ENCODE peak calls at places on chromosomes 5 and 9, in six cellular contexts. F, C, P, T, R and Z are unnamed samples.

GRCh38 chr9:112570731-112571167 is 84.1 kb downstream of the KIAA1958 start:
- DNase-seq in R (no peak), F (no peak), T (no peak), C (no peak), P (no peak), Z (peak)

GRCh38 chr5:176648467-176649194 is 1.3 kb downstream of the TSPAN17 start:
- DNase-seq in T (no peak), F (no peak), C (no peak), P (no peak), R (no peak), Z (no peak)

GRCh38 chr5:87951661-87952060 is 317.0 kb downstream of the TMEM161B start:
- DNase-seq in R (no peak), C (no peak), F (no peak), P (no peak), T (no peak), Z (no peak)

GRCh38 chr5:58582411-58583393 is at the start of gene RAB3C:
- DNase-seq in R (peak), P (peak), T (peak), C (peak), F (peak), Z (peak)

GRCh38 chr5:5140051-5141010 is at the start of gene ADAMTS16:
- DNase-seq in C (no peak), F (no peak), T (peak), R (no peak), P (no peak), Z (no peak)

GRCh38 chr9:105363842-105364241 is 84.0 kb upstream of the FSD1L start:
- DNase-seq in F (no peak), C (no peak), T (no peak), R (no peak), P (no peak), Z (no peak)

GRCh38 chr5:164012376-164012775 is 507.0 kb downstream of the MAT2B start:
- DNase-seq in C (peak), T (no peak), F (no peak), R (peak), P (no peak), Z (no peak)

GRCh38 chr5:139633295-139634027 is 14.7 kb upstream of the CXXC5 start:
- DNase-seq in R (peak), C (peak), T (peak), P (peak), F (peak), Z (peak)

GRCh38 chr5:178279723-178280438 is 47.3 kb upstream of the PHYKPL start:
- DNase-seq in R (peak), C (peak), T (peak), P (peak), F (peak), Z (peak)

GRCh38 chr9:128149001-128149701 is at the start of gene LCN2:
- DNase-seq in R (no peak), C (no peak), F (no peak), P (no peak), T (no peak), Z (no peak)

GRCh38 chr5:138752341-138752950 is 779 bp upstream of the CTNNA1 start:
- DNase-seq in R (peak), C (no peak), T (no peak), F (no peak), P (no peak), Z (peak)

GRCh38 chr5:139156814-139157213 is 41.4 kb downstream of the SIL1 start:
- DNase-seq in T (no peak), C (no peak), F (no peak), R (no peak), P (no peak), Z (no peak)

GRCh38 chr9:98795970-98796363 is 388 bp downstream of the ANKS6 start:
- DNase-seq in T (peak), P (no peak), C (no peak), R (peak), F (no peak), Z (no peak)

GRCh38 chr5:134125195-134126015 is 10.9 kb downstream of the TCF7 start:
- DNase-seq in R (peak), T (no peak), C (peak), F (peak), P (no peak), Z (peak)

GRCh38 chr5:10130881-10131280 is 118.8 kb downstream of the ATPSCKMT start:
- DNase-seq in R (no peak), P (no peak), T (no peak), F (no peak), C (no peak), Z (no peak)

GRCh38 chr5:25362799-25363198 is 718.0 kb upstream of the CDH10 start:
- DNase-seq in C (no peak), T (no peak), R (no peak), F (no peak), P (no peak), Z (no peak)

GRCh38 chr5:154829181-154829588 is 21.2 kb downstream of the FAXDC2 start:
- DNase-seq in P (no peak), R (no peak), T (no peak), F (no peak), C (no peak), Z (no peak)

GRCh38 chr9:114504341-114505186 is 709 bp downstream of the WHRN start:
- DNase-seq in R (peak), P (no peak), C (peak), T (peak), F (peak), Z (no peak)

GRCh38 chr9:136799079-136799853 is 3.1 kb downstream of the CCDC183 start:
- DNase-seq in F (no peak), R (no peak), P (no peak), C (no peak), T (peak), Z (no peak)

GRCh38 chr5:159936686-159937329 is 20.5 kb downstream of the ADRA1B start:
- DNase-seq in P (no peak), F (peak), C (peak), R (peak), T (no peak), Z (no peak)

GRCh38 chr9:90307177-90307833 is 335.3 kb downstream of the DIRAS2 start:
- DNase-seq in P (no peak), T (peak), R (no peak), F (peak), C (no peak), Z (no peak)

GRCh38 chr5:59317023-59317771 is 576.3 kb downstream of the PDE4D start:
- DNase-seq in R (peak), F (peak), P (no peak), T (peak), C (peak), Z (peak)

GRCh38 chr5:10689391-10690081 is 71.5 kb downstream of the DAP start:
- DNase-seq in P (no peak), C (peak), T (no peak), F (no peak), R (peak), Z (no peak)

GRCh38 chr5:78666041-78666444 is 17.5 kb upstream of the LHFPL2 start:
- DNase-seq in C (peak), F (peak), T (no peak), P (no peak), R (no peak), Z (no peak)

GRCh38 chr5:72517961-72518690 is 10.9 kb upstream of the ZNF366 start:
- DNase-seq in C (no peak), P (no peak), R (no peak), T (no peak), F (peak), Z (no peak)